ENCODE peak calls at places on chromosome 21, in six cellular contexts. One of them, this sample, is unnamed.

GRCh38 chr21:28714795-28715464 is 277.7 kb downstream of the LTN1 start:
- DNase-seq in omental fat pad: no peak
- DNase-seq in endodermal cell: no peak
- DNase-seq in CD8-positive, alpha-beta T cell: no peak
- DNase-seq in sigmoid colon: no peak
- DNase-seq in astrocyte: peak
- DNase-seq in this sample: no peak

GRCh38 chr21:30962013-30962412 is 76.3 kb downstream of the KRTAP19-8 start:
- DNase-seq in sigmoid colon: no peak
- DNase-seq in omental fat pad: no peak
- DNase-seq in astrocyte: no peak
- DNase-seq in CD8-positive, alpha-beta T cell: no peak
- DNase-seq in endodermal cell: peak
- DNase-seq in this sample: no peak

GRCh38 chr21:41906770-41907169 is 27.6 kb upstream of the PRDM15 start:
- DNase-seq in omental fat pad: no peak
- DNase-seq in astrocyte: no peak
- DNase-seq in endodermal cell: no peak
- DNase-seq in sigmoid colon: peak
- DNase-seq in CD8-positive, alpha-beta T cell: no peak
- DNase-seq in this sample: no peak

GRCh38 chr21:16419188-16419874 is 689.5 kb downstream of the USP25 start:
- DNase-seq in sigmoid colon: peak
- DNase-seq in omental fat pad: peak
- DNase-seq in endodermal cell: no peak
- DNase-seq in astrocyte: peak
- DNase-seq in CD8-positive, alpha-beta T cell: no peak
- DNase-seq in this sample: peak

GRCh38 chr21:37402251-37402867 is 35.8 kb downstream of the DYRK1A start:
- DNase-seq in endodermal cell: no peak
- DNase-seq in CD8-positive, alpha-beta T cell: no peak
- DNase-seq in sigmoid colon: no peak
- DNase-seq in astrocyte: no peak
- DNase-seq in omental fat pad: no peak
- DNase-seq in this sample: no peak

GRCh38 chr21:40512590-40512989 is 334.4 kb downstream of the DSCAM start:
- DNase-seq in astrocyte: no peak
- DNase-seq in endodermal cell: peak
- DNase-seq in sigmoid colon: no peak
- DNase-seq in omental fat pad: no peak
- DNase-seq in CD8-positive, alpha-beta T cell: no peak
- DNase-seq in this sample: no peak

GRCh38 chr21:15472641-15473040 is 257.1 kb upstream of the USP25 start:
- DNase-seq in astrocyte: no peak
- DNase-seq in CD8-positive, alpha-beta T cell: no peak
- DNase-seq in sigmoid colon: no peak
- DNase-seq in omental fat pad: no peak
- DNase-seq in endodermal cell: no peak
- DNase-seq in this sample: no peak

GRCh38 chr21:40548134-40548533 is 298.8 kb downstream of the DSCAM start:
- DNase-seq in endodermal cell: peak
- DNase-seq in astrocyte: no peak
- DNase-seq in omental fat pad: no peak
- DNase-seq in sigmoid colon: no peak
- DNase-seq in CD8-positive, alpha-beta T cell: no peak
- DNase-seq in this sample: no peak

GRCh38 chr21:15520811-15521643 is 208.8 kb upstream of the USP25 start:
- DNase-seq in CD8-positive, alpha-beta T cell: no peak
- DNase-seq in astrocyte: no peak
- DNase-seq in sigmoid colon: no peak
- DNase-seq in omental fat pad: no peak
- DNase-seq in endodermal cell: no peak
- DNase-seq in this sample: no peak

GRCh38 chr21:15122241-15122640 is 57.4 kb upstream of the NRIP1 start:
- DNase-seq in endodermal cell: no peak
- DNase-seq in sigmoid colon: no peak
- DNase-seq in CD8-positive, alpha-beta T cell: no peak
- DNase-seq in omental fat pad: no peak
- DNase-seq in astrocyte: peak
- DNase-seq in this sample: no peak

GRCh38 chr21:28421716-28422480 is 570.8 kb downstream of the LTN1 start:
- DNase-seq in endodermal cell: no peak
- DNase-seq in sigmoid colon: no peak
- DNase-seq in omental fat pad: no peak
- DNase-seq in astrocyte: no peak
- DNase-seq in CD8-positive, alpha-beta T cell: no peak
- DNase-seq in this sample: no peak

GRCh38 chr21:14492890-14493289 is 53.2 kb downstream of the SAMSN1 start:
- DNase-seq in CD8-positive, alpha-beta T cell: no peak
- DNase-seq in astrocyte: no peak
- DNase-seq in sigmoid colon: no peak
- DNase-seq in omental fat pad: no peak
- DNase-seq in endodermal cell: peak
- DNase-seq in this sample: peak

GRCh38 chr21:16742116-16742515 is 770.7 kb upstream of the CXADR start:
- DNase-seq in CD8-positive, alpha-beta T cell: no peak
- DNase-seq in astrocyte: peak
- DNase-seq in sigmoid colon: peak
- DNase-seq in endodermal cell: no peak
- DNase-seq in omental fat pad: no peak
- DNase-seq in this sample: no peak

GRCh38 chr21:39775816-39776215 is 30.8 kb downstream of the IGSF5 start:
- DNase-seq in endodermal cell: no peak
- DNase-seq in sigmoid colon: no peak
- DNase-seq in astrocyte: no peak
- DNase-seq in CD8-positive, alpha-beta T cell: no peak
- DNase-seq in omental fat pad: no peak
- DNase-seq in this sample: no peak

GRCh38 chr21:32186843-32187242 is 92.0 kb downstream of the MIS18A start:
- DNase-seq in sigmoid colon: no peak
- DNase-seq in CD8-positive, alpha-beta T cell: no peak
- DNase-seq in astrocyte: no peak
- DNase-seq in omental fat pad: no peak
- DNase-seq in endodermal cell: no peak
- DNase-seq in this sample: no peak

GRCh38 chr21:38268859-38269566 is 12.2 kb downstream of the KCNJ15 start:
- DNase-seq in omental fat pad: no peak
- DNase-seq in astrocyte: no peak
- DNase-seq in CD8-positive, alpha-beta T cell: no peak
- DNase-seq in endodermal cell: no peak
- DNase-seq in sigmoid colon: no peak
- DNase-seq in this sample: no peak

DNA sequence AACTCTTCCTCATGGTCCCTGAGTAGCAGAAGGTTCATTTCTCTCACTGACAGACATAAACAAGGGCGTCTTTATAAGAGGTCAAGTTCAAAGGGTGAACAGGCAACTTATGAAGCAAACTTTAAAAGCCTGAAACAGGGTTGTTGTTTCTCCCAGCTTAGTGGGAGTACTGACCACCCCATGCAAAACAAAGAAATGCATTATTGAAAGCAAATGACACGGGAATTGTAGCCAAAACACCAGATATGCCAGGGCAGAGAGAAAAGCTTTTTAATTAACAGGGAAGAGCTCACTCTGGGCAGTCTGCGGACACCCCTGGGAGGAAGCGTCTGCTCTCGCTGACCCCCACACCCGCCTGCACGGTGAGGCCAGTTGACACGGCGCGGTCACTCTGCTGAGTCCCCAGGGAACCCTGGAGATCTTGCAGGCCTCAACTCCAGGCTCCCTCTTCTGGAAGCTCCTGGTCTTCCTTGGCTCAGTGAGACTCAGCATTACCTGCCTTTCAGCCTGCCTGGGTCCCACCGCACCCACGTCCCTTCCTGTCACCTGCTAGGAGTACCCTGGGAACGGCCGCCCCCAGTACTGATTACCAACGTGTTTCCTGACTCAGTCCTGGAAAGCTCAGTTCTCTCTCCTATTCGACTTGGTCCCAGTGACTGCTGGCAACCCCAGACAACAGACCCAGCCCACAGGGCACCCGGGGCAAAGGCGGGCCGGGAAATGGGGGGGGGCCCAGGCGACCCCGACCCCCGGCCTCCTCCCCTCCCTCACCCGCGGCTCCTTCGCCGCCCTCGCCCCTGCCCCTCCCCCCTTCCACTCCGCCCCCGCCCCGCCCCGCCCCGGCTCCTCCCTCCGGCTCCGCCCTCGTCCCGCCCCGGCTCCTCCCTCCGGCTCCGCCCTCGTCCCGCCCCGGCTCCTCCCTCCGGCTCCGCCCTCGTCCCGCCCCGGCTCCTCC is 972 bp downstream of the CFAP410 start:
- DNase-seq in sigmoid colon: peak
- DNase-seq in endodermal cell: peak
- DNase-seq in astrocyte: peak
- DNase-seq in CD8-positive, alpha-beta T cell: no peak
- DNase-seq in omental fat pad: no peak
- DNase-seq in this sample: peak
- TF ChIP-seq CTCF in sigmoid colon: peak
- TF ChIP-seq CTCF in endodermal cell: peak
- TF ChIP-seq CTCF in astrocyte: no peak
- TF ChIP-seq CTCF in CD8-positive, alpha-beta T cell: no peak
- TF ChIP-seq CTCF in omental fat pad: no peak
- TF ChIP-seq CTCF in this sample: peak

GRCh38 chr21:25842925-25843324 is 108.2 kb downstream of the GABPA start:
- DNase-seq in astrocyte: no peak
- DNase-seq in endodermal cell: no peak
- DNase-seq in omental fat pad: no peak
- DNase-seq in sigmoid colon: no peak
- DNase-seq in CD8-positive, alpha-beta T cell: no peak
- DNase-seq in this sample: no peak

GRCh38 chr21:25837545-25838263 is 102.9 kb downstream of the GABPA start:
- DNase-seq in astrocyte: peak
- DNase-seq in CD8-positive, alpha-beta T cell: no peak
- DNase-seq in endodermal cell: no peak
- DNase-seq in omental fat pad: no peak
- DNase-seq in sigmoid colon: no peak
- DNase-seq in this sample: no peak

GRCh38 chr21:25836396-25836795 is 101.6 kb downstream of the GABPA start:
- DNase-seq in omental fat pad: no peak
- DNase-seq in sigmoid colon: no peak
- DNase-seq in endodermal cell: no peak
- DNase-seq in astrocyte: peak
- DNase-seq in CD8-positive, alpha-beta T cell: no peak
- DNase-seq in this sample: no peak

GRCh38 chr21:25835397-25835796 is 100.6 kb downstream of the GABPA start:
- DNase-seq in CD8-positive, alpha-beta T cell: no peak
- DNase-seq in astrocyte: no peak
- DNase-seq in omental fat pad: no peak
- DNase-seq in sigmoid colon: no peak
- DNase-seq in endodermal cell: no peak
- DNase-seq in this sample: no peak

DNA sequence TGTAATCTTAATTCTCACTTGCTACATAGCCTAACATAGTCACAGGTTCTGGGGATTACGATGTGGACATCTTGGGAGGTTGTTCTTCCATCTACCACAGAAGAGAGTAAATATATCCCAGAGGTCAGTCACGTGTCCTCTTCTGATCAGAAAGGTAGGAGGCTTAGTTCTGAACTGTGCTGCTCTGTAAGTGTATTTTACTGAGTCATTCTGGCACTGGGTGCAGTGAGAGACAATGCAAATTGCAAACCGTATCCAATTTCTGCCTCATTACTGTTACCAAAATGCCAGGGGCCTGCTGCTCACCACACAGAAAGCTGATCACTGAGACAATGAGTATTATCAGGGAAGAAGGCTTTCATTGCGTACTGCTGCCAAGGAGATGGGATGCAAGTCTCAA is 104.0 kb downstream of the GABPA start:
- DNase-seq in CD8-positive, alpha-beta T cell: no peak
- DNase-seq in sigmoid colon: no peak
- DNase-seq in astrocyte: peak
- DNase-seq in endodermal cell: no peak
- DNase-seq in omental fat pad: no peak
- DNase-seq in this sample: no peak
- TF ChIP-seq CTCF in CD8-positive, alpha-beta T cell: no peak
- TF ChIP-seq CTCF in sigmoid colon: no peak
- TF ChIP-seq CTCF in astrocyte: no peak
- TF ChIP-seq CTCF in endodermal cell: no peak
- TF ChIP-seq CTCF in omental fat pad: no peak
- TF ChIP-seq CTCF in this sample: no peak

DNA sequence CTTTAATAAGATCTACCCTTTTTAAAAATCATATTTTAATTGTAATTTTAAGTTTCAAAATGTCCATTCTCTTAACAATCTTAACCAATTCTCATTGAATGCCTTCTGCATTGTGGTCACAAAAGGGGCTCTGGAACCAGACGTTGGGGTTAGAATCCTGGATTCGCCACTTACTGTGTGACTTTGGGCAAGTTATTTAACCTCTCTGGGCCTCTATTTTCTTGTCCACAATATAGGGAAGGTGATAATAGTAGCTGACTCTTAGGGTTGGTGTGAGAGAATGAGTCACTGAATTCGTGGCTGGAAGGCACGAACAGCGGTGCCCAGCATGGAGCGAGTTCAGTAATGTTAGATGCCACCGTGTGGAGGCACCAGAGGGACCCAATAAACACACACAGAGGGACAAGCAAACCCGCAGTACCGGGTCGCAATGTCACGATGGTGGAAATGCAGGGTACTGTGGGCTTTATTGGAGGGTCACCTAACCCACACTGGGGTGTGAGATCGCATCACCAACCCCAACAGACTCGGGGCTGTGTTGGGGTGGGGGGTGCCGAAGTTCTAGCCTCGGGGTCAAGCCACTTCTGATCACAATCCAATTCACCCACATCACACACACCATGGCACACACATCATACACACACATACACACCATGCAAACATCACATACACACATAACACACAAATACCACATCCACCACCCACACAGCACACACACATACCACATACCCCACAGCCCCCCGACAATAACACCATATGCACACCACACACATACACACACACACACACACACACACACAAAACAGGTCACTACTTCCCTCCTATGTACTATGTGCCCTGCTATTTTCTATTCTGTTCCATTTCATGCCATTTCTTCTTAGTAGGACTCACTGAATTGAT is 27.0 kb upstream of the IFNAR2 start:
- DNase-seq in sigmoid colon: no peak
- DNase-seq in astrocyte: no peak
- DNase-seq in endodermal cell: no peak
- DNase-seq in omental fat pad: no peak
- DNase-seq in CD8-positive, alpha-beta T cell: no peak
- DNase-seq in this sample: no peak
- TF ChIP-seq CTCF in sigmoid colon: no peak
- TF ChIP-seq CTCF in astrocyte: no peak
- TF ChIP-seq CTCF in endodermal cell: peak
- TF ChIP-seq CTCF in omental fat pad: no peak
- TF ChIP-seq CTCF in CD8-positive, alpha-beta T cell: no peak
- TF ChIP-seq CTCF in this sample: no peak

DNA sequence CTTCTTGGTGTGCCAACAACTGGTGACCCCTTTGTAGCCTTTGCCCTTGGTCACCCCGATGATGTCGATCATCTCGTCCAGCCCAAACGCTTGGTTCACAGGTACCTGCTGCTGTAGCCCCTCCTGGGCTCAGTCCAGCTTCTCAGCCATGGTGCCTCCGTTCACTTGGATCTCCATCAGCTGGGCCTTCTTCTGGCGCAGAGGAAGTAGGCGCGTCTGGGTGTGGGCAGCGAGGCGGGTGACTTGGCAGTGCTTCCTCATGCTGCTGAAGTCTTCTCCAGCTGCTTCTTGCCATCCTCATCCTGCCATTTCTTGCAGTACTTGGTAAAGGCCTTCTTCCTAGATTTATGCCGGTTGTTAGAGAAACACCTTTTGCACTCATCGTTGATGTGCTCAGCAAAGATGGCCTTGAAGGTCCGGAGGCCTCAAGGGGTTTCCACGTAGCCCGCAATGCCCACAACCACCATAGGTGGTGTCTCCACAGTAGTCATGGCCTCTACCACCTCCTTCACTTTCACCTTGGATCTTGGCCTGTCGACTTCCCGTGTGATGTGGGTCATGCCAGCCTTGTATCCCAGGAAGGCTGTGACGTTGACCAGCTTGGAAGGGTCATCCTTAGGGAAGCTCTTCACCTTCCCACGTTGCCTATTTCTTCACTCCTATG is 13.0 kb downstream of the DOP1B start:
- DNase-seq in astrocyte: no peak
- DNase-seq in endodermal cell: peak
- DNase-seq in omental fat pad: no peak
- DNase-seq in CD8-positive, alpha-beta T cell: no peak
- DNase-seq in sigmoid colon: no peak
- DNase-seq in this sample: no peak
- TF ChIP-seq CTCF in astrocyte: no peak
- TF ChIP-seq CTCF in endodermal cell: peak
- TF ChIP-seq CTCF in omental fat pad: no peak
- TF ChIP-seq CTCF in CD8-positive, alpha-beta T cell: no peak
- TF ChIP-seq CTCF in sigmoid colon: no peak
- TF ChIP-seq CTCF in this sample: no peak

This sample was measured in kidney.